ENCODE peak calls at places on chromosomes 12 and 14, in five cellular contexts. G is GM03348; H is NCI-H2081; I is stimulated activated CD8-positive, alpha-beta memory T cell treated with anti-CD3 and anti-CD28 coated beads, Interleukin-15, amount 100 ng/mL, for 24 hours; D is NCI-H748 treated with DMSO at 0.1 percent for 48 hours. Y is an unnamed sample.

GRCh38 chr12:18718462-18718861 is 19.4 kb downstream of the PLCZ1 start:
- DNase-seq in I (no peak), H (no peak), G (no peak), D (no peak), Y (no peak)

GRCh38 chr14:101889898-101890297 is 74.5 kb upstream of the DYNC1H1 start:
- DNase-seq in I (no peak), D (no peak), H (no peak), G (no peak), Y (no peak)

GRCh38 chr14:64856528-64857445 is 22.9 kb downstream of the SPTB start:
- DNase-seq in G (no peak), I (no peak), D (no peak), H (no peak), Y (no peak)

GRCh38 chr14:73795974-73796373 is 55.7 kb upstream of the PTGR2 start:
- DNase-seq in I (no peak), G (peak), H (no peak), D (no peak), Y (peak)

GRCh38 chr12:6774557-6775062 is 2.3 kb downstream of the LAG3 start:
- DNase-seq in H (no peak), I (no peak), G (no peak), D (no peak), Y (no peak)

GRCh38 chr14:60509438-60510253 is 700 bp downstream of the SIX6 start:
- DNase-seq in H (peak), G (peak), D (no peak), I (no peak), Y (no peak)

GRCh38 chr12:32454866-32455265 is 55.5 kb downstream of the FGD4 start:
- DNase-seq in I (no peak), G (no peak), H (no peak), D (no peak), Y (no peak)

GRCh38 chr12:50715174-50715573 is 48.7 kb upstream of the ATF1 start:
- DNase-seq in I (no peak), D (no peak), H (no peak), G (peak), Y (peak)

GRCh38 chr12:51189790-51190355 is 16.9 kb upstream of the TFCP2 start:
- DNase-seq in D (no peak), I (no peak), G (no peak), H (no peak), Y (no peak)

GRCh38 chr12:21502164-21502496 is 541 bp downstream of the GOLT1B start:
- DNase-seq in G (peak), D (no peak), H (no peak), I (no peak), Y (no peak)